ENCODE peak calls at places on chromosomes 6 and 20, in four cellular contexts. One of them, this sample, is unnamed.
A peak's percentile ranks its signal among the peaks of the same experiment; 100 is the strongest.

GRCh38 chr6:169093121-169093723 is 160.4 kb downstream of the THBS2 start:
- DNase-seq in mammary epithelial cell: no peak
- DNase-seq in effector memory CD4-positive, alpha-beta T cell: no peak
- DNase-seq in H9: no peak
- DNase-seq in this sample: no peak

GRCh38 chr6:85660181-85660611 is 17.5 kb upstream of the SYNCRIP start:
- DNase-seq in mammary epithelial cell: peak; percentile 91
- DNase-seq in effector memory CD4-positive, alpha-beta T cell: no peak
- DNase-seq in H9: no peak
- DNase-seq in this sample: no peak

GRCh38 chr20:42895062-42895461 is 294.6 kb downstream of the PTPRT start:
- DNase-seq in mammary epithelial cell: no peak
- DNase-seq in effector memory CD4-positive, alpha-beta T cell: no peak
- DNase-seq in H9: no peak
- DNase-seq in this sample: no peak

GRCh38 chr6:143058987-143059386 is 1.7 kb upstream of the AIG1 start:
- DNase-seq in mammary epithelial cell: no peak
- DNase-seq in effector memory CD4-positive, alpha-beta T cell: no peak
- DNase-seq in H9: no peak
- DNase-seq in this sample: no peak

GRCh38 chr20:50216543-50217206 is 26.0 kb downstream of the CEBPB start:
- DNase-seq in mammary epithelial cell: no peak
- DNase-seq in effector memory CD4-positive, alpha-beta T cell: no peak
- DNase-seq in H9: no peak
- DNase-seq in this sample: no peak

GRCh38 chr20:57390604-57391438 is at the start of gene RBM38:
- DNase-seq in mammary epithelial cell: peak; percentile 34
- DNase-seq in effector memory CD4-positive, alpha-beta T cell: peak; percentile 61
- DNase-seq in H9: peak; percentile 82
- DNase-seq in this sample: peak; percentile 35

GRCh38 chr6:89369009-89369408 is 16.5 kb upstream of the UBE2J1 start:
- DNase-seq in mammary epithelial cell: peak; percentile 54
- DNase-seq in effector memory CD4-positive, alpha-beta T cell: no peak
- DNase-seq in H9: peak; percentile 58
- DNase-seq in this sample: peak; percentile 18

GRCh38 chr6:131914234-131914633 is 36.9 kb downstream of the CCN2 start:
- DNase-seq in mammary epithelial cell: peak; percentile 63
- DNase-seq in effector memory CD4-positive, alpha-beta T cell: no peak
- DNase-seq in H9: no peak
- DNase-seq in this sample: no peak

GRCh38 chr6:84554706-84555105 is 209.7 kb downstream of the TBX18 start:
- DNase-seq in mammary epithelial cell: no peak
- DNase-seq in effector memory CD4-positive, alpha-beta T cell: no peak
- DNase-seq in H9: no peak
- DNase-seq in this sample: no peak

GRCh38 chr6:380234-381218 is 11.0 kb upstream of the IRF4 start:
- DNase-seq in mammary epithelial cell: no peak
- DNase-seq in effector memory CD4-positive, alpha-beta T cell: no peak
- DNase-seq in H9: peak; percentile 23
- DNase-seq in this sample: no peak

GRCh38 chr6:10425973-10426780 is 11.3 kb upstream of the TFAP2A start:
- DNase-seq in mammary epithelial cell: peak; percentile 52
- DNase-seq in effector memory CD4-positive, alpha-beta T cell: no peak
- DNase-seq in H9: peak; percentile 55
- DNase-seq in this sample: no peak

GRCh38 chr6:74609857-74610256 is 596.0 kb downstream of the COL12A1 start:
- DNase-seq in mammary epithelial cell: no peak
- DNase-seq in effector memory CD4-positive, alpha-beta T cell: no peak
- DNase-seq in H9: no peak
- DNase-seq in this sample: no peak

GRCh38 chr6:133392015-133392414 is 150.9 kb downstream of the EYA4 start:
- DNase-seq in mammary epithelial cell: no peak
- DNase-seq in effector memory CD4-positive, alpha-beta T cell: no peak
- DNase-seq in H9: no peak
- DNase-seq in this sample: no peak

GRCh38 chr6:137372532-137372931 is 121.7 kb downstream of the OLIG3 start:
- DNase-seq in mammary epithelial cell: no peak
- DNase-seq in effector memory CD4-positive, alpha-beta T cell: no peak
- DNase-seq in H9: no peak
- DNase-seq in this sample: no peak

GRCh38 chr6:37025621-37026466 is 20.4 kb downstream of the FGD2 start:
- DNase-seq in mammary epithelial cell: no peak
- DNase-seq in effector memory CD4-positive, alpha-beta T cell: no peak
- DNase-seq in H9: no peak
- DNase-seq in this sample: no peak

GRCh38 chr6:73282876-73283275 is 19.9 kb upstream of the KHDC1 start:
- DNase-seq in mammary epithelial cell: no peak
- DNase-seq in effector memory CD4-positive, alpha-beta T cell: no peak
- DNase-seq in H9: no peak
- DNase-seq in this sample: no peak

GRCh38 chr20:5652626-5653573 is 97.3 kb upstream of the SHLD1 start:
- DNase-seq in mammary epithelial cell: peak; percentile 67
- DNase-seq in effector memory CD4-positive, alpha-beta T cell: no peak
- DNase-seq in H9: no peak
- DNase-seq in this sample: no peak

GRCh38 chr20:59064214-59064722 is 21.7 kb upstream of the PRELID3B start:
- DNase-seq in mammary epithelial cell: peak; percentile 26
- DNase-seq in effector memory CD4-positive, alpha-beta T cell: no peak
- DNase-seq in H9: no peak
- DNase-seq in this sample: no peak

GRCh38 chr6:15017251-15017650 is 228.6 kb upstream of the JARID2 start:
- DNase-seq in mammary epithelial cell: no peak
- DNase-seq in effector memory CD4-positive, alpha-beta T cell: no peak
- DNase-seq in H9: peak; percentile 82
- DNase-seq in this sample: no peak

GRCh38 chr20:13736792-13737191 is 47.9 kb downstream of the ESF1 start:
- DNase-seq in mammary epithelial cell: no peak
- DNase-seq in effector memory CD4-positive, alpha-beta T cell: no peak
- DNase-seq in H9: no peak
- DNase-seq in this sample: no peak

GRCh38 chr20:24978493-24978892 is 14.1 kb downstream of the APMAP start:
- DNase-seq in mammary epithelial cell: no peak
- DNase-seq in effector memory CD4-positive, alpha-beta T cell: no peak
- DNase-seq in H9: peak; percentile 3
- DNase-seq in this sample: peak; percentile 54

GRCh38 chr20:31861346-31862156 is 8.8 kb downstream of the DUSP15 start:
- DNase-seq in mammary epithelial cell: peak; percentile 32
- DNase-seq in effector memory CD4-positive, alpha-beta T cell: peak; percentile 41
- DNase-seq in H9: peak; percentile 93
- DNase-seq in this sample: no peak

GRCh38 chr6:166398348-166398747 is 15.6 kb upstream of the MPC1 start:
- DNase-seq in mammary epithelial cell: no peak
- DNase-seq in effector memory CD4-positive, alpha-beta T cell: no peak
- DNase-seq in H9: no peak
- DNase-seq in this sample: no peak

GRCh38 chr6:12602951-12603710 is 113.4 kb upstream of the PHACTR1 start:
- DNase-seq in mammary epithelial cell: peak; percentile 40
- DNase-seq in effector memory CD4-positive, alpha-beta T cell: no peak
- DNase-seq in H9: no peak
- DNase-seq in this sample: no peak

GRCh38 chr6:108274546-108274945 is 13.7 kb upstream of the SNX3 start:
- DNase-seq in mammary epithelial cell: no peak
- DNase-seq in effector memory CD4-positive, alpha-beta T cell: no peak
- DNase-seq in H9: no peak
- DNase-seq in this sample: no peak

GRCh38 chr6:10310826-10311225 is 104.0 kb downstream of the TFAP2A start:
- DNase-seq in mammary epithelial cell: peak; percentile 20
- DNase-seq in effector memory CD4-positive, alpha-beta T cell: no peak
- DNase-seq in H9: no peak
- DNase-seq in this sample: no peak

GRCh38 chr6:6798430-6798829 is 209.9 kb downstream of the LY86 start:
- DNase-seq in mammary epithelial cell: no peak
- DNase-seq in effector memory CD4-positive, alpha-beta T cell: no peak
- DNase-seq in H9: no peak
- DNase-seq in this sample: no peak

GRCh38 chr6:72374864-72375263 is 247.0 kb upstream of the KCNQ5 start:
- DNase-seq in mammary epithelial cell: peak; percentile 25
- DNase-seq in effector memory CD4-positive, alpha-beta T cell: no peak
- DNase-seq in H9: peak; percentile 42
- DNase-seq in this sample: no peak

GRCh38 chr6:148611213-148611612 is 135.6 kb upstream of the UST start:
- DNase-seq in mammary epithelial cell: peak; percentile 52
- DNase-seq in effector memory CD4-positive, alpha-beta T cell: no peak
- DNase-seq in H9: no peak
- DNase-seq in this sample: no peak

GRCh38 chr6:159836294-159837140 is 36.4 kb downstream of the PNLDC1 start:
- DNase-seq in mammary epithelial cell: no peak
- DNase-seq in effector memory CD4-positive, alpha-beta T cell: no peak
- DNase-seq in H9: no peak
- DNase-seq in this sample: no peak

GRCh38 chr20:41118632-41119031 is 18.7 kb upstream of the PLCG1 start:
- DNase-seq in mammary epithelial cell: no peak
- DNase-seq in effector memory CD4-positive, alpha-beta T cell: no peak
- DNase-seq in H9: no peak
- DNase-seq in this sample: no peak

DNA sequence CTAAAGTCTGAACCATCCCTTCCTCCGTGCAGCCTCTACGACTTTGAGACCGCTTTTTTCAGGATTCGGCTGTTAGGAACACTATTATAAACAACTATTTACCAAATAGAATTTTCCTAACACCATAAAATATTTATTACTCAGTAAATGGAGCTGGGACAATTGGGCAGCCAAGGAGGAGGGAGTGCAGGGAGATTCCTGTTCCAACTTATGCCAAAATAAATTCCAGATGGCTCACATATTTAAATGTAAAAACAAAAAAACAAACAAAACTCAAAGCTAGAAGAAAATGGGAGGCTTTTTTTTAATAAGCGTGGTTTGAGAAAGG is 48.1 kb downstream of the TCP11 start:
- DNase-seq in mammary epithelial cell: no peak
- DNase-seq in effector memory CD4-positive, alpha-beta T cell: no peak
- DNase-seq in H9: no peak
- DNase-seq in this sample: no peak
- H3K27ac ChIP-seq in mammary epithelial cell: no peak overlapping the region
- H3K27ac ChIP-seq in effector memory CD4-positive, alpha-beta T cell: no peak overlapping the region
- H3K27ac ChIP-seq in H9: no peak overlapping the region
- H3K27ac ChIP-seq in this sample: no peak overlapping the region

GRCh38 chr6:158475344-158476302 is 84.3 kb upstream of the TMEM181 start:
- DNase-seq in mammary epithelial cell: no peak
- DNase-seq in effector memory CD4-positive, alpha-beta T cell: no peak
- DNase-seq in H9: no peak
- DNase-seq in this sample: peak; percentile 23
- H3K27ac ChIP-seq in mammary epithelial cell: no peak overlapping the region
- H3K27ac ChIP-seq in effector memory CD4-positive, alpha-beta T cell: no peak overlapping the region
- H3K27ac ChIP-seq in H9: no peak overlapping the region
- H3K27ac ChIP-seq in this sample: peak overlapping the region; percentile 86

DNA sequence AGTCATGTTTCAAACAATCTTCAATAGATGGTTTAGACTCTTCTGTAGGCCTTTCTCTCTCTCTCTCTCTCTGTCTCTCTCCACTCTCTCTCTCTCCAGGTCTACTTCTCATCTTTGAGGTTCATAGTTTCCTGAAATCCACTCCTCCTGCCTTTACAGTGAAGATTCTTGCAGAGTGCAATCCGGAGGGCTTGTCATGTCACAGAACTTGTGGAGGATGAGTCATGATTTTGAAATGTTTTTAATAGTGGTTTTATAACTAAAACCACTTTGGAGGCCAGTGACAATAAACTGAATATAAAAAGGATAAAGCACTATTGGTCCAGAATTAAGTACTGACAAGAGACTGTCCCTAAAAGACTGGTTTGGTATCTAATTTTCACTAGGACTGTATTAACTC is 156.3 kb downstream of the KIF6 start:
- DNase-seq in mammary epithelial cell: peak; percentile 8
- DNase-seq in effector memory CD4-positive, alpha-beta T cell: no peak
- DNase-seq in H9: no peak
- DNase-seq in this sample: no peak
- H3K27ac ChIP-seq in mammary epithelial cell: no peak overlapping the region
- H3K27ac ChIP-seq in effector memory CD4-positive, alpha-beta T cell: no peak overlapping the region
- H3K27ac ChIP-seq in H9: no peak overlapping the region
- H3K27ac ChIP-seq in this sample: no peak overlapping the region

GRCh38 chr6:24829657-24830056 is 30.9 kb upstream of the ARMH2 start:
- DNase-seq in mammary epithelial cell: no peak
- DNase-seq in effector memory CD4-positive, alpha-beta T cell: no peak
- DNase-seq in H9: no peak
- DNase-seq in this sample: no peak

GRCh38 chr6:24832794-24833193 is 34.1 kb upstream of the ARMH2 start:
- DNase-seq in mammary epithelial cell: no peak
- DNase-seq in effector memory CD4-positive, alpha-beta T cell: no peak
- DNase-seq in H9: no peak
- DNase-seq in this sample: no peak

GRCh38 chr6:24833711-24834386 is 35.1 kb upstream of the ARMH2 start:
- DNase-seq in mammary epithelial cell: no peak
- DNase-seq in effector memory CD4-positive, alpha-beta T cell: no peak
- DNase-seq in H9: no peak
- DNase-seq in this sample: no peak

GRCh38 chr6:24836116-24836515 is 37.4 kb upstream of the ARMH2 start:
- DNase-seq in mammary epithelial cell: no peak
- DNase-seq in effector memory CD4-positive, alpha-beta T cell: no peak
- DNase-seq in H9: no peak
- DNase-seq in this sample: no peak

DNA sequence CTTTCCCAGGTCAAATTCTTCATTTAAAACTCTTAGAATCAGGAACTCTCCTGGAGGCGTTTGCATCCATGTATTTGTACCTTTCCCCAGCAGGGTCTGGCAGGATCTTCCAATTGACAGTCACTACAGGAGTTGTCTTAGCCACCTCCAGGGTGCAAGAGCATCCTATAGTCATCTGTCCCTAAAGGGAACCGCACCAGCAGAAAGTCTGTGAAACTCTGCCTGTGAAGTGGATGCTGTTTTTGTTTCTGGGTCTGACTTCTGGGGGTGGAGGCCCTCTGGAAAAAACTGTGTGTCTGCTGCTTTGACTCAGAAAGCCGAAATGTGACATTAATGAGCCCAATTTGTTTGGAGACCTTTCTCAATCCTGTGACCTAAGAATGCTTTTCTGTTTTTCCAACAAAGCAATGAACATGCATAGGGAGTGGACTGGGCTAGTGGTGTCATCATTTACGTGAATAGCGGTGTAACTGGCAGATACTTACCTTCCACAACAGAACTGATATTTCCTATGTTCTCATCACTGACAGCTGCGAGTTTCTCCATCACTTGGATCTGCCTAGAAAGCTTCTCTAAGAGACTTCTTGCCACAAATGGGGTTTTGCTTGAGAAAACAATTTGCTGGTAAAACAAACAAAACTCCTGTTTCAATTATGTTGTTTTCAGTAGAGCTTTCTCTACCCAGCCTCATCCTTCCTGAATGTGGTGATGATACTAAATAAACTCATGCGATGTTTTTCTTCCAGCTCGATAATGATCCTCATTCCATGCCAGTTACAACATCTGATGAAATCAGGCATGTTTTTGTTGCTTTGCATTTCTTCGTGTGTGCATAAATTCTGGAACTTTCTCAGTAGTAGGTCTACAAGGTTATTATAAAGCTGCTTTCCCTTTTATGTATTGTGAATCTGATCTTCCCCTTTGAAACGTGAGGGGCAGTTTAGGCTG is 33.3 kb upstream of the ARMH2 start:
- DNase-seq in mammary epithelial cell: no peak
- DNase-seq in effector memory CD4-positive, alpha-beta T cell: no peak
- DNase-seq in H9: no peak
- DNase-seq in this sample: no peak
- H3K27ac ChIP-seq in mammary epithelial cell: no peak overlapping the region
- H3K27ac ChIP-seq in effector memory CD4-positive, alpha-beta T cell: no peak overlapping the region
- H3K27ac ChIP-seq in H9: no peak overlapping the region
- H3K27ac ChIP-seq in this sample: peak overlapping the region; percentile 81